ENCODE peak calls at places on chromosomes 13 and 19, in five cellular contexts. P, M, Q, I and A are unnamed samples.

GRCh38 chr19:1492474-1493006 is 1.6 kb downstream of the REEP6 start:
- DNase-seq in I (no peak), Q (no peak), M (no peak), P (no peak), A (peak)

GRCh38 chr13:113904411-113904810 is 40.5 kb upstream of the GAS6 start:
- DNase-seq in Q (no peak), P (peak), M (peak), I (peak), A (peak)

GRCh38 chr13:31089649-31090048 is 72.1 kb downstream of the HSPH1 start:
- DNase-seq in I (no peak), M (no peak), P (no peak), Q (no peak), A (no peak)

GRCh38 chr13:19382111-19382510 is 179.2 kb downstream of the TPTE2 start:
- DNase-seq in M (no peak), P (no peak), Q (no peak), I (no peak), A (no peak)

GRCh38 chr13:107554355-107554905 is 660.9 kb downstream of the LIG4 start:
- DNase-seq in Q (no peak), M (peak), I (no peak), P (no peak), A (no peak)

GRCh38 chr13:112871742-112872141 is 97.3 kb upstream of the MCF2L start:
- DNase-seq in Q (no peak), P (no peak), M (no peak), I (no peak), A (no peak)

GRCh38 chr19:53896682-53897081 is 12.4 kb upstream of the CACNG7 start:
- DNase-seq in M (no peak), Q (no peak), P (no peak), I (no peak), A (no peak)

GRCh38 chr13:23673354-23673753 is 103.1 kb downstream of the TNFRSF19 start:
- DNase-seq in M (peak), P (peak), Q (no peak), I (no peak), A (no peak)

GRCh38 chr19:12913011-12913561 is 6.0 kb downstream of the SYCE2 start:
- DNase-seq in P (peak), M (peak), I (no peak), Q (no peak), A (peak)

GRCh38 chr19:19597809-19598306 is 20.6 kb downstream of the PBX4 start:
- DNase-seq in M (no peak), I (no peak), P (no peak), Q (no peak), A (no peak)

GRCh38 chr19:35476149-35476548 is 14.1 kb downstream of the KRTDAP start:
- DNase-seq in P (no peak), Q (no peak), I (peak), M (no peak), A (no peak)

GRCh38 chr19:17292301-17293074 is 10.7 kb downstream of the ABHD8 start:
- DNase-seq in Q (peak), M (peak), I (peak), P (no peak), A (peak)

GRCh38 chr19:6279620-6279930 is 200 bp downstream of the MLLT1 start:
- DNase-seq in Q (no peak), I (no peak), P (no peak), M (no peak), A (no peak)

GRCh38 chr19:6276447-6276846 is 3.3 kb downstream of the MLLT1 start:
- DNase-seq in M (peak), I (no peak), Q (no peak), P (peak), A (peak)

GRCh38 chr19:6278740-6279619 is 795 bp downstream of the MLLT1 start:
- DNase-seq in I (no peak), P (no peak), M (no peak), Q (peak), A (peak)

GRCh38 chr19:6278051-6278450 is 1.7 kb downstream of the MLLT1 start:
- DNase-seq in M (no peak), I (no peak), Q (no peak), P (no peak), A (no peak)

GRCh38 chr19:6279931-6280591 is at the start of gene MLLT1:
- DNase-seq in M (peak), P (peak), I (peak), Q (peak), A (peak)
- TF ChIP-seq POLR2A in M (no peak), P (peak), I (no peak), Q (no peak), A (no peak)

GRCh38 chr19:32176591-32176990 is 168.8 kb upstream of the ZNF507 start:
- DNase-seq in M (no peak), I (no peak), P (no peak), Q (no peak), A (no peak)

GRCh38 chr19:32177686-32178085 is 167.7 kb upstream of the ZNF507 start:
- DNase-seq in I (no peak), P (no peak), Q (no peak), M (no peak), A (no peak)

GRCh38 chr19:32173836-32174235 is 171.6 kb upstream of the ZNF507 start:
- DNase-seq in Q (no peak), P (no peak), M (no peak), I (no peak), A (no peak)

GRCh38 chr19:32172761-32173160 is 172.6 kb upstream of the ZNF507 start:
- DNase-seq in I (no peak), Q (no peak), P (no peak), M (no peak), A (no peak)

GRCh38 chr19:32174386-32175113 is 170.9 kb upstream of the ZNF507 start:
- DNase-seq in M (no peak), I (no peak), P (no peak), Q (no peak), A (no peak)
- TF ChIP-seq POLR2A in M (no peak), I (no peak), P (no peak), Q (no peak), A (no peak)

GRCh38 chr13:41313117-41313516 is 2.0 kb downstream of the NAA16 start:
- DNase-seq in M (no peak), P (no peak), I (no peak), Q (no peak), A (no peak)

GRCh38 chr13:41313659-41314197 is 2.7 kb downstream of the NAA16 start:
- DNase-seq in P (no peak), Q (no peak), M (no peak), I (no peak), A (no peak)

GRCh38 chr13:41310963-41311606 is at the start of gene NAA16:
- DNase-seq in P (peak), Q (peak), I (peak), M (peak), A (peak)

GRCh38 chr13:41308241-41308640 is 2.8 kb upstream of the NAA16 start:
- DNase-seq in I (no peak), P (no peak), M (no peak), Q (no peak), A (no peak)

DNA sequence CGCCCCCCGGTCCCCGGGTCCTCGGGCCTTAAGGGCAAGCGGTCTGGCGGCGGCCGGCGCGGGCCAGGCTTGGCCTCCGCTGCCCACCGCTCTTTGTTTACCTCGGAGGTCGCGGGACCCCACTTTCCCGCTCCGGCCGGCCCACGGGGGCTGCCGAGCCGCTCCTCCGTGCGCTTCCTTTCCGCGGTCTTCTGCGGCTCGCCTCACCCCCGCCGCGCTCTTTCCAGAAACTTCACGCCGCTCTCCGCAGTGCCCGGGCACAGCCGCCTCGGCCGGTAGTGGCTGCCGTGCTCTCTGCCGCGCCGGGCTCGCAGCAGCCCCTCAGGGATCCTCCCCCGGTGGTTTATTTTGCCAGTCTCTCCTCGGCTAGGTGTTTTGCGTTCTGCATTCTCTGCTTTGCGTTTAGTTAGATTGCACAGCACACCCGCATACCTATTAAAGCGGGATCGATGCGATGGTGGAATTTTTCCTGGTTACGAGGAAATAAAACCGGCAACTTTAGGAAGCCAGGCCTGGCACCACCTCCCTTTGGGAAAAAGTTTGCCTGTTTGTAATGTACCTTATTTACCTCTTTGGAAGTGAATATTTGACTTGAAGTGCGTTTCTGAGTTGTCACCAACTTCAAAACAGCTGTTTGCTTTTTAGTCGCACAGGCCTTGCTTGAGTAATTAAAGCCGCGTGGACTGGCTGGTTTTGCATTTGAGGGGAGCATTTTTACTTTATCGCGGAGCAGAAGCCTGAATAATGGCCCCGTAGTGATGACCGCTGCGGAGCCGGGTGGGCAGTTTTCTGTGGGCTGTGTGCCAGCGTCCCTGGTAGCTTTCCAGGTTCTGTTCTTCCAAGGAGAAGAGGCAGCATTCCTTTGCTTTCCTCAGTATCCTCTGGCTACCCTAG is 787 bp downstream of the NAA16 start:
- DNase-seq in P (peak), I (peak), M (peak), Q (no peak), A (peak)
- TF ChIP-seq POLR2A in P (no peak), I (no peak), M (no peak), Q (no peak), A (no peak)

GRCh38 chr19:45792482-45793177 is at the start of gene DMWD:
- DNase-seq in I (peak), Q (peak), P (peak), M (peak), A (peak)
- TF ChIP-seq POLR2A in I (peak), Q (peak), P (peak), M (peak), A (peak)

DNA sequence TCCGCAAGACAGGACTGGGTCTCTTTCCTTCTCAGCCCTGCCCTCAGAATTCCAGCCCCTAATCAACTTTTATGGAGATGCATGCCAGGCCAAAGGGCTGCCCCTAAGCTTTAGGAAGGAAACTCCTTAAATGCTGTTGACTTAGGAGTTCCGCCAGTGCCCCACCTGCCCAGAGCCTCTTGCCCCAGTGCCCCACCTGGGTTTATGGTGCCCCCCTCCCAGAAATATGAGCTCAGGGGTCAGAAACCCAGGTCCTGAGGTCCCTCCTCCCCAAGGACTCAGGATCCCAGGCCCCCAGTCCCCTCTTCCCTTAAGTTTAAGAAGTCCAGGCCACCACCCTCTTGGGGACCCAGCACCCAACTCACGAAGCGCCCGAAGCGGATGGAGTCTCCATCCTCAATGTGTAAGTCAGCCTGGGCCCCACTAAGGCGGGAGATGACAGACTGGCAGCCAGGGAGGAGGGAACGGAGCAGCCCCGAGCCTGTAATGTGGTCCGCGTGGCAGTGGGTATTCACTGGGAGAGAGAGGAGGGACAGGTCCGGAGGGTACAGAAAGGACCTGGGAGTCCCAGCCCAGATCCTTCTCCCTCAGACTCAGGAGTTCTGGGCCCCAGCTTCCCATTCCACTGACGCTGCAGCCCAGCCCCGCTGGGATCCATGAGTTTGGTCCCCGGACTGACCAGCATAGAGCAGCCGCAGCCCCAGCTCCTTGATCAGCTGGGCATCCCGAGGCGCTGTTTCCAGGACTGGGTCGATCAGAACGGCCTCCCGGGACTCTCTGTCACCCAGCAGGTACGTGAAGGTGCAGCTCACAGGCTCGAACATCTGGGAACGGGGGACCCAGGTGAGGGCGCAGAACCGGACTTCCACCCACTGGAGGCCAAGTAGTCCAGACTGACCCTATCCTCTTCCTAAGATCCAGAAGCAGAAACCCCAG is 897 bp downstream of the ETHE1 start:
- DNase-seq in M (peak), Q (no peak), P (no peak), I (no peak), A (peak)
- TF ChIP-seq POLR2A in M (no peak), Q (no peak), P (no peak), I (no peak), A (no peak)

GRCh38 chr13:97432917-97433726 is 847 bp upstream of the RAP2A start:
- DNase-seq in P (peak), Q (peak), I (peak), M (peak), A (peak)

GRCh38 chr13:97430296-97430695 is 3.7 kb upstream of the RAP2A start:
- DNase-seq in Q (no peak), I (no peak), M (no peak), P (no peak), A (no peak)

GRCh38 chr13:97433727-97434416 is at the start of gene RAP2A:
- DNase-seq in P (peak), I (peak), Q (peak), M (peak), A (peak)

GRCh38 chr13:97431365-97431764 is 2.6 kb upstream of the RAP2A start:
- DNase-seq in I (no peak), M (no peak), P (no peak), Q (no peak), A (no peak)

GRCh38 chr13:97432232-97432916 is 1.6 kb upstream of the RAP2A start:
- DNase-seq in P (no peak), M (no peak), Q (no peak), I (no peak), A (no peak)
- TF ChIP-seq POLR2A in P (peak), M (no peak), Q (peak), I (peak), A (no peak)

GRCh38 chr19:38634757-38635482 is 12.5 kb upstream of the ACTN4 start:
- DNase-seq in M (peak), P (no peak), Q (no peak), I (peak), A (peak)
- TF ChIP-seq POLR2A in M (no peak), P (no peak), Q (no peak), I (no peak), A (no peak)